ENCODE peak calls at places on chromosome 3, in four cellular contexts. U, Q, O and V are unnamed samples.
A peak's percentile ranks its signal among the peaks of the same experiment; 100 is the strongest.

GRCh38 chr3:12588039-12588673 is 31.3 kb downstream of the MKRN2 start:
- DNase-seq in U (peak; percentile 50), O (no peak), Q (no peak), V (no peak)

GRCh38 chr3:177295116-177295515 is 97.8 kb upstream of the TBL1XR1 start:
- DNase-seq in Q (no peak), U (no peak), O (no peak), V (no peak)

GRCh38 chr3:18556503-18556902 is 131.4 kb upstream of the SATB1 start:
- DNase-seq in U (peak; percentile 58), O (no peak), Q (no peak), V (no peak)

GRCh38 chr3:158659454-158660237 is 12.8 kb downstream of the LXN start:
- DNase-seq in O (no peak), Q (peak; percentile 49), U (peak; percentile 77), V (peak; percentile 63)

GRCh38 chr3:194395767-194396527 is 3.1 kb downstream of the GP5 start:
- DNase-seq in O (no peak), Q (peak; percentile 64), U (no peak), V (no peak)

GRCh38 chr3:168859143-168859542 is 763.4 kb upstream of the GOLIM4 start:
- DNase-seq in Q (no peak), O (no peak), U (no peak), V (no peak)

GRCh38 chr3:63921741-63922482 is 9.7 kb upstream of the SCAANT1 start:
- DNase-seq in O (no peak), Q (no peak), U (no peak), V (no peak)

GRCh38 chr3:121443456-121443855 is 102.3 kb downstream of the POLQ start:
- DNase-seq in Q (no peak), O (no peak), U (no peak), V (no peak)

GRCh38 chr3:37779289-37780152 is 82.2 kb upstream of the CTDSPL start:
- DNase-seq in Q (peak; percentile 33), O (no peak), U (peak; percentile 77), V (peak; percentile 39)

GRCh38 chr3:17801131-17801530 is 58.7 kb upstream of the TBC1D5 start:
- DNase-seq in O (no peak), Q (no peak), U (no peak), V (no peak)

GRCh38 chr3:17028363-17028762 is 143.6 kb downstream of the PLCL2 start:
- DNase-seq in Q (no peak), O (no peak), U (no peak), V (no peak)

GRCh38 chr3:190524942-190525341 is 11.1 kb downstream of the IL1RAP start:
- DNase-seq in Q (no peak), U (no peak), O (no peak), V (no peak)

GRCh38 chr3:15512173-15512572 is 9.3 kb downstream of the COLQ start:
- DNase-seq in U (peak; percentile 36), O (peak; percentile 61), Q (no peak), V (no peak)

GRCh38 chr3:48289659-48290058 is 43.8 kb downstream of the SPINK8 start:
- DNase-seq in O (no peak), Q (no peak), U (no peak), V (no peak)

GRCh38 chr3:2968475-2968874 is 141.7 kb downstream of the IL5RA start:
- DNase-seq in U (no peak), Q (no peak), O (no peak), V (no peak)

DNA sequence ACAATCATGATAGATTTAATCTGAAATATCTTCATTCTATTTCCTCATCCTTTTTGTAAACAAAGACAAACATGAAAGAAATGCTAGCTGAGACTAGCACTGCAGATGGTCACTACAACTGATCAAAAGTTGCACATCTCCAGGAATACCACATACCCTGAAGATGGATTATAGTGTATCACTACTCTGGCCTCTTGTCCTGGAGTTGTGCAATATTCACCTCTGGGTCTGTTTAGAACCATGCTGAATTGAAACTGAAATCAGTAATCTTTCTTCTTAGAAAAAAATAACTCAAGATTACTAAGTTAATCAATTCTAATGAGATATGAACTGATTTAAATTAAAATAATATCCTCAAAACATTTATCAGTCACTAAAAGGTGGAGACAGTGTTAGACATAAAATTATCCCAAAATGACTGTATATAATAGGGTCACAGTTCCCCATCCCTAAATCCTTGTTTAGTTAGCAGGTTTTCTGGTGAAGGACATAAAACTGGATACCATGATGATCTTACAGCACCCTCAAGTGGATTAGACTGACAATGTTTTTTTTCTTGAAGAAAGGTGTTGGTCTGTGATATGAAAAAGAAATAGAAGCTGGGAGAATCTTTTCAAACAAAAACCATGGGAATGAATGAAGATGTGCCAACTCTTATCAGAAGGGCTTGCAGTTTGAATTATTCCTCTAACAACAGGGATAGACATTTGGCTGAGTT is 7.2 kb upstream of the TTC14 start:
- DNase-seq in U (peak; percentile 47), O (no peak), Q (no peak), V (no peak)
- TF ChIP-seq CTCF in U (peak; percentile 45), O (no peak), Q (peak; percentile 53), V (peak; percentile 28)

GRCh38 chr3:171614318-171614967 is 154.2 kb upstream of the TNIK start:
- DNase-seq in O (no peak), U (peak; percentile 63), Q (peak; percentile 59), V (peak; percentile 63)
- TF ChIP-seq CTCF in O (peak; percentile 32), U (peak; percentile 67), Q (peak; percentile 66), V (peak; percentile 50)

GRCh38 chr3:23867400-23867799 is 49.4 kb downstream of the NKIRAS1 start:
- DNase-seq in O (no peak), Q (no peak), U (no peak), V (no peak)
- TF ChIP-seq CTCF in O (no peak), Q (no peak), U (no peak), V (no peak)

DNA sequence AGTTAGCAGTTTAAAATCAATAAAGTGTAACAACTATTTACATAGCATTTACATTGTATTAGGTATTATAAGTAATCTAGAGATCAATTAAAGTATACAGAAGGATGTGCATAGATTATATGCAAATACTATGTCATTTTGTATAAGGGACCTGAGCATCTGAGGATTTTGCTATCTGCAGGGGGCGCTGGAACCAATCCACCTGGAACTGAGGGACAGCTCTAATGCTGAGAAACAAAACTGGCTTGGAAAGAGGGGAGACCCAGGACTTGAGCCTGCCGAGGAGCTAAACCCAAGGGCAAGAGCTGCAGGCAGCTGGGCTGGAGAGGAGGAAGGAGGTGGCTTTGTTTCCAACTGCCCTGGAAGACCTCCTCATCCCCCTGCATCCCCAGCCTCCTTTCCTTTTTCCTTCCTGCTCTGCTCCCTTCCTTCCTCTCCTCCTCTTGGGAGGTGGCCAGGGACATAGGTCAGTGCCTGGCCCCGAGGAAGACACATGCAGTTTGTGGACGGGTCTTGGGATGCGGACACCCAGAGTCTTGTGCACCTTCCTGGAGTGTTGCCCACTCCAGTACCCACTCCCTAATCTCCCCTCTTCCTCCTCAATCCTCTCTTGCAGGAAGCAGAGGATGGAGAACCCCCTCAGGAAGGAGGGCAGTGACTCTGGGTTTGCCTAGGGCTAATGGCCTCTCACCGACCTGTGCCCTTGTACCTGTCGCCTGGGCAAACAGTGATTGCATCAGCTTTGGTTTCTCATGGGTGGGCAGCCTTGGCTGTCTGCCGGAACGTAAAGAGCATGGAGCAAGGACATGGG is 826 bp upstream of the RTP3 start:
- DNase-seq in Q (peak; percentile 32), U (no peak), O (no peak), V (peak; percentile 39)
- TF ChIP-seq CTCF in Q (peak; percentile 31), U (no peak), O (no peak), V (peak; percentile 31)

GRCh38 chr3:52056968-52057805 is 816 bp upstream of the DUSP7 start:
- DNase-seq in U (peak; percentile 97), Q (peak; percentile 99), O (peak; percentile 99), V (peak; percentile 97)
- TF ChIP-seq CTCF in U (no peak), Q (no peak), O (no peak), V (no peak)

GRCh38 chr3:196634224-196634623 is 5.3 kb upstream of the NRROS start:
- DNase-seq in O (peak; percentile 19), Q (no peak), U (no peak), V (no peak)

GRCh38 chr3:196631655-196632032 is 7.8 kb upstream of the NRROS start:
- DNase-seq in U (peak; percentile 7), Q (no peak), O (no peak), V (no peak)

GRCh38 chr3:196634851-196635250 is 4.6 kb upstream of the NRROS start:
- DNase-seq in U (no peak), Q (peak; percentile 26), O (no peak), V (no peak)

GRCh38 chr3:196633658-196634151 is 5.8 kb upstream of the NRROS start:
- DNase-seq in Q (no peak), O (no peak), U (no peak), V (no peak)

GRCh38 chr3:196632033-196632751 is 7.3 kb upstream of the NRROS start:
- DNase-seq in Q (peak; percentile 87), O (peak; percentile 58), U (peak; percentile 72), V (peak; percentile 90)
- TF ChIP-seq CTCF in Q (no peak), O (no peak), U (no peak), V (no peak)